ENCODE peak calls at places on chromosomes 16 and 17, in four cellular contexts. M, U, W and E are unnamed samples.

GRCh38 chr16:68146583-68146982 is 61.4 kb downstream of the NFATC3 start:
- DNase-seq in M (no peak), W (no peak), U (no peak), E (no peak)

GRCh38 chr16:89638455-89638854 is 19.1 kb downstream of the CHMP1A start:
- DNase-seq in M (no peak), U (no peak), W (no peak), E (no peak)

GRCh38 chr16:68075980-68076379 is 9.2 kb upstream of the NFATC3 start:
- DNase-seq in M (no peak), U (no peak), W (no peak), E (no peak)

GRCh38 chr16:58021661-58022551 is 3.6 kb upstream of the MMP15 start:
- DNase-seq in U (no peak), M (no peak), W (peak), E (no peak)

GRCh38 chr16:83792391-83792790 is 15.4 kb upstream of the HSBP1 start:
- DNase-seq in W (no peak), U (no peak), M (no peak), E (no peak)

GRCh38 chr16:56944954-56945839 is 13.3 kb downstream of the HERPUD1 start:
- DNase-seq in U (no peak), W (no peak), M (no peak), E (no peak)

GRCh38 chr17:81422776-81423697 is 27.8 kb downstream of the BAHCC1 start:
- DNase-seq in M (no peak), U (peak), W (peak), E (peak)

GRCh38 chr16:80616362-80616761 is 75.6 kb downstream of the DYNLRB2 start:
- DNase-seq in U (no peak), W (no peak), M (no peak), E (no peak)

GRCh38 chr17:3556239-3556904 is 1.2 kb downstream of the TRPV3 start:
- DNase-seq in U (no peak), M (no peak), W (no peak), E (no peak)

GRCh38 chr17:52024296-52024870 is 134.1 kb downstream of the CA10 start:
- DNase-seq in U (no peak), W (no peak), M (no peak), E (no peak)

GRCh38 chr16:30998852-30999761 is 11.3 kb downstream of the STX1B start:
- DNase-seq in W (no peak), U (peak), M (no peak), E (no peak)

GRCh38 chr16:27161398-27161797 is 41.9 kb upstream of the KDM8 start:
- DNase-seq in M (no peak), U (no peak), W (no peak), E (no peak)

GRCh38 chr17:47852113-47852949 is 1.4 kb upstream of the SP6 start:
- DNase-seq in W (no peak), M (no peak), U (no peak), E (no peak)

GRCh38 chr17:19238167-19238505 is 970 bp downstream of the EPN2 start:
- DNase-seq in U (no peak), M (peak), W (no peak), E (no peak)

GRCh38 chr17:4161179-4161559 is 18.2 kb downstream of the CYB5D2 start:
- DNase-seq in U (peak), W (peak), M (no peak), E (no peak)

GRCh38 chr17:1325766-1326165 is 46.3 kb downstream of the TRARG1 start:
- DNase-seq in U (no peak), M (no peak), W (no peak), E (no peak)

GRCh38 chr17:8871081-8871581 is 3.7 kb upstream of the PIK3R6 start:
- DNase-seq in W (no peak), M (no peak), U (no peak), E (no peak)

GRCh38 chr17:48995332-48995870 is 1.8 kb upstream of the IGF2BP1 start:
- DNase-seq in U (no peak), W (no peak), M (no peak), E (no peak)

GRCh38 chr16:67934306-67935095 is 2.1 kb downstream of the PSMB10 start:
- DNase-seq in U (no peak), M (no peak), W (no peak), E (peak)

GRCh38 chr17:29615492-29616299 is 7.0 kb downstream of the CORO6 start:
- DNase-seq in U (peak), W (no peak), M (no peak), E (no peak)

GRCh38 chr17:16880843-16881230 is 91.1 kb downstream of the TNFRSF13B start:
- DNase-seq in W (no peak), M (no peak), U (no peak), E (no peak)

GRCh38 chr16:70349783-70350182 is 3.1 kb downstream of the DDX19A start:
- DNase-seq in W (no peak), M (no peak), U (no peak), E (no peak)

GRCh38 chr16:30534368-30535105 is at the start of gene ZNF747:
- DNase-seq in W (no peak), M (peak), U (peak), E (peak)

GRCh38 chr17:37359682-37360188 is 16.1 kb upstream of the C17orf78 start:
- DNase-seq in M (no peak), W (no peak), U (peak), E (no peak)

DNA sequence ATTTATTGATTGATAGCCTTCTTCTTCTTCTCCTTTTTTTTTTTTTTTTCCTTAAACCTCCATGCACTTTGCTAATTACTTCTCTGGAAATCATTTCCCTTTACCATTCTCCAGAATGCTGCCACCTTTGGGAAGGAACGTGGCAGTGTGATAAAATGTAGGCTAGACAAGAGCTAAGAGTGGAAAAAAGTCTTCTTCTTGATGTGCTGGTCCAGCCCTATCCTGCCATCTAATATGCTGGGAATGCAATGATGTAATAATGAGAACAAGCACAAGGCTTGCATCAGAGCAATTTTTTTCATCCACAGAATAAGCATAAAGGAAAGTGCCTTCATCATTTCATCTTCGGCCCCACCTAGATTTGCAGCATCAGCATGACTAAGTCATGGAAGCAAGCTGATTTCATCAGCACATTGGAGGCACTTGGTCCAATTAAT is 128.7 kb upstream of the ZFHX3 start:
- DNase-seq in M (no peak), U (no peak), W (peak), E (no peak)
- TF ChIP-seq CTCF in M (peak), U (peak), W (peak), E (no peak)

DNA sequence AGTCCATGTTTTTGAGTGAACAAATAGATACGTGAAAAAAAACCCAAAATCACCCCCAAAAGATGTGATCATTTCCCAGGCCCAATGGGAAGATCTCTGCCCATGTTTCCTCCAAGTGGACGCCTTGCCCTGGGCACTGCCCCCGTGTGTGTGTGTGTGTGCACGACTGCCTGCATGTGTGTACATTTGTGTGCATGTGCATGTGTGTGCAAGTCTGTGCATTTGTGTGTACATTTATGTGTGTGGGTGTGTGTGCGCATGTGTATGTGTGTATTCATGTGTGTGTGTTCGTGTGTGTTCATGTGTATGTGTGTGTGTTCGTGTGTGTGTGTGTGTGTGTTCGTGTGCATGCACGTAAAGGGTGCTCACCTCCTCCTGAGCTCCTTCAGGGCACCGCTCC is 16.8 kb upstream of the LRRC37A3 start:
- DNase-seq in W (no peak), U (no peak), M (no peak), E (no peak)
- TF ChIP-seq CTCF in W (no peak), U (no peak), M (no peak), E (no peak)

DNA sequence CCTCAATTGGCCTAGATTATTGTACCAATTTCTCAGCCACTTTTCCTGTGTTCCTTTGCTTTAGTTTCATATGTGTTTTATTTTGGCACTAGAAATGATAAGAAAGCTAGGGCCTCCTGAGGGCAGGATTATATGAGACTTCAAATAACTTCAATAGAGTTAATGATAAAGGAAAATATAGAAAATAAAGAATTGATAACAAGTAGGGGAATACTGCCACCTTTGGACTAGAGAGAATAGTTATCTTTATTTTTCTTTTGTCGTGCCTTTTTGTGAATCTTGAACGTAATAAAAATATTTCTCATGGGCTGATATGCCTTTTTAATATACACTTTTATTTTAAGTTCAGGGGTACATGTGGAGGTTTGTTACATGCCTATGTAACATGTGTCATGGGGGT is 29.3 kb upstream of the RBL2 start:
- DNase-seq in M (no peak), W (no peak), U (no peak), E (no peak)
- TF ChIP-seq CTCF in M (no peak), W (no peak), U (no peak), E (peak)

DNA sequence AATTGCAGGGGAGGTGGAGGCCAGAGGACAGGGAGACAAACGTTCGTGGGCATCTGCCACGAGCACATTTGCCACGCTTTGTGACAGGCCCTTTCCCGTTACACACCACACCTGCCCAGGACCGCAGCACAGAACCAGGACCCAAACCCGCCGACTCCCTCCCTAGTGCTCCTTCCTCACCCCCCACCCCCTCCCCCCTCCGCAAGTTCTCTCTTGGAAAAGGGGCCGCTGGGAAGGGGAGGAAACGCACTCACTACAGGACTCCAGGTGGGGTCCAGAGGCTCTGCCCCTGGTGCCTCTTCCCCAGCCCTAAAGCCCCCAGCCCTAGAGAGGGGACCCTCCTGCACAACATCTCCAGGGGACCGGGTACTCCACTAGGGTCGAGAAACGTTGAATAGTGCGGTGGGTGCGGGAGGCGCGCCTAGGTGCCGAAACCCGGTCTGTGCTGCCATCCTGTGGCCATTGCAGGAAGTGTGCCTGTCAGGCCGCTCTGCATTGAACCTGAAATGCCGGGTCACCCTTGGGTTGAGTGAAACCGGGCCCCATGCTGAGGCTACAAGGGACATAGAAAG is 21.9 kb upstream of the EIF1 start:
- DNase-seq in W (no peak), U (peak), M (peak), E (peak)
- TF ChIP-seq CTCF in W (peak), U (peak), M (peak), E (peak)

GRCh38 chr17:44005865-44006580 is 1.6 kb downstream of the NAGS start:
- DNase-seq in M (no peak), W (no peak), U (no peak), E (peak)
- TF ChIP-seq CTCF in M (peak), W (peak), U (no peak), E (peak)

DNA sequence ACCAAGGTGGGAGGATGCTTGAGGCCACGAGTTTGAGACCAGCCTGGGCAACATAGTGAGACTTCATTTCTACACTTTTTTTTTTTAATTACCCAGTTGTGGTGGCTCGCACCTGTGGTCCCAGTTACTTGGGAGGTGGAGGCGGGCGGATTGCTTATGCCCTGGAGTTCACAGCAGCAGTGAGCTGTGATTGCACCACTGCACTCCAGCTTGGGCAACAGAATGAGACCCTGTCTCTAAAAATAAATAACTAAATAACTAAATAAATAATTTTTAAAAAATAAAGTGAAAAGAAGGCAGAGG is 9.3 kb downstream of the DNAI2 start:
- DNase-seq in M (no peak), U (no peak), W (no peak), E (no peak)
- TF ChIP-seq CTCF in M (no peak), U (no peak), W (no peak), E (no peak)